ENCODE peak calls at places on chromosomes 3 and 15, in seven cellular contexts. L is ascending aorta, I is heart right ventricle, O is cardiac fibroblast, V is stomach, G is WERI-Rb-1, M is GM12865. R is an unnamed sample.

GRCh38 chr3:16741103-16741758 is 136.0 kb upstream of the DAZL start:
- DNase-seq in L (no peak), I (no peak), O (peak), V (no peak), G (no peak), M (peak), R (peak)

GRCh38 chr15:65869954-65870871 is 922 bp downstream of the RAB11A start:
- DNase-seq in L (no peak), I (peak), O (peak), V (peak), G (peak), M (peak), R (peak)

GRCh38 chr15:29331669-29332068 is 62.0 kb upstream of the NSMCE3 start:
- DNase-seq in L (no peak), I (no peak), O (no peak), V (no peak), G (no peak), M (no peak), R (no peak)

GRCh38 chr3:14549256-14549931 is 9.3 kb upstream of the GRIP2 start:
- DNase-seq in L (no peak), I (no peak), O (peak), V (no peak), G (no peak), M (peak), R (peak)

GRCh38 chr3:4865714-4866113 is 113.5 kb upstream of the BHLHE40 start:
- DNase-seq in L (no peak), I (no peak), O (no peak), V (no peak), G (no peak), M (no peak), R (no peak)

GRCh38 chr3:158849747-158850146 is 47.9 kb downstream of the MFSD1 start:
- DNase-seq in L (no peak), I (no peak), O (no peak), V (no peak), G (no peak), M (no peak), R (no peak)

GRCh38 chr3:11566916-11567315 is 76.8 kb downstream of the VGLL4 start:
- DNase-seq in L (no peak), I (no peak), O (no peak), V (no peak), G (peak), M (no peak), R (no peak)

GRCh38 chr15:85582076-85582718 is 201.8 kb downstream of the AKAP13 start:
- DNase-seq in L (no peak), I (peak), O (peak), V (peak), G (no peak), M (peak), R (peak)

GRCh38 chr3:190048831-190049541 is 71.7 kb downstream of the P3H2 start:
- DNase-seq in L (no peak), I (no peak), O (peak), V (no peak), G (no peak), M (peak), R (peak)

GRCh38 chr15:25250011-25250596 is 188.7 kb downstream of the UBE3A start:
- DNase-seq in L (no peak), I (peak), O (no peak), V (peak), G (no peak), M (no peak), R (no peak)

GRCh38 chr3:5138214-5138981 is 16.3 kb downstream of the ARL8B start:
- DNase-seq in L (no peak), I (no peak), O (peak), V (no peak), G (no peak), M (peak), R (peak)

GRCh38 chr15:70768247-70768883 is 5.0 kb upstream of the UACA start:
- DNase-seq in L (no peak), I (no peak), O (no peak), V (no peak), G (no peak), M (peak), R (no peak)

GRCh38 chr3:67017211-67017610 is 19.1 kb downstream of the KBTBD8 start:
- DNase-seq in L (no peak), I (no peak), O (peak), V (no peak), G (no peak), M (peak), R (peak)

GRCh38 chr15:60994842-60995495 is 234.1 kb downstream of the RORA start:
- DNase-seq in L (no peak), I (peak), O (no peak), V (no peak), G (no peak), M (no peak), R (no peak)

GRCh38 chr3:34947849-34948248 is 691.5 kb upstream of the ARPP21 start:
- DNase-seq in L (no peak), I (no peak), O (peak), V (no peak), G (no peak), M (no peak), R (peak)

GRCh38 chr3:175224051-175224450 is 364.9 kb downstream of the NAALADL2 start:
- DNase-seq in L (no peak), I (peak), O (peak), V (no peak), G (no peak), M (peak), R (no peak)

GRCh38 chr3:155519081-155519480 is 225.6 kb upstream of the STRIT1 start:
- DNase-seq in L (no peak), I (no peak), O (no peak), V (no peak), G (no peak), M (peak), R (no peak)

GRCh38 chr15:58467121-58467721 is 35.4 kb downstream of the LIPC start:
- DNase-seq in L (no peak), I (no peak), O (no peak), V (no peak), G (no peak), M (no peak), R (no peak)

GRCh38 chr3:71559021-71559420 is 24.5 kb downstream of the FOXP1 start:
- DNase-seq in L (no peak), I (no peak), O (no peak), V (no peak), G (no peak), M (no peak), R (no peak)

GRCh38 chr3:108096506-108097325 is 5.9 kb upstream of the CD47 start:
- DNase-seq in L (no peak), I (no peak), O (no peak), V (no peak), G (peak), M (no peak), R (no peak)

GRCh38 chr3:108100906-108101305 is 10.1 kb upstream of the CD47 start:
- DNase-seq in L (no peak), I (no peak), O (no peak), V (no peak), G (no peak), M (peak), R (no peak)

GRCh38 chr3:108099679-108100428 is 9.0 kb upstream of the CD47 start:
- DNase-seq in L (no peak), I (no peak), O (no peak), V (no peak), G (peak), M (peak), R (no peak)

GRCh38 chr3:108099203-108099602 is 8.4 kb upstream of the CD47 start:
- DNase-seq in L (no peak), I (no peak), O (no peak), V (no peak), G (no peak), M (no peak), R (peak)

DNA sequence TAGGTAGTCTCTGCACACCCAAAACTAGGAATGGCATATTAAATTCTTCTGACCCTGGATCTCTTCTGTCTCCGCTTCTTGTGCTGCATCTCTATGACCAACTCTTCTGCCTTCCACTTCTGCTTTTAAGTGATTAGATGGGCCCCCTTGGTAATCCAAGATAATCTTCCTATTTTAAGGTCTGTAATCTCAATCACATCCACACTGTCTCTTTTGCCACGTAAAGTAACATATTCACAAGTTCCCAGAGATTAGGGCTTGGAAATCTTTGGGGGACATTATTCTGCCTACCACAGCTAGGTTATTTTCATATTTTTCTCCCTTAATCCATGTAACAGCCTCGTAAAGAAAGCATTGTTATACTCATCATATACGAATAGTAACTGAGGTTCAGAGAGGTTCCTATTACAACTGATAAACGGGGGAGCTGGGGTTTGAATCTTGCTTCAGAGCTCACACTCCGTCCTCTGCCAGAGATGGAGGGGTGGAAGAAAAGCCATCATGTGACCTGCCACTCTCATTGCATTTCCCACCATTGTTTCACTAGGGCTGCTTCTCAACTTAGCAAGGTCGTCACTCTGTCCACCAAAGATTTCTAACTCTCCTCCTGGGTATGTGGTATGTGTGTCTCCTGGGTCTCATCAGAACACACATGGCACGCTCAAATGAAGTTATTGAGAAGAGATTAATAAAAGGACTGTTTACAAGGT is 6.7 kb upstream of the CD47 start:
- DNase-seq in L (no peak), I (no peak), O (no peak), V (no peak), G (no peak), M (no peak), R (no peak)
- H3K4me3 ChIP-seq in L (no peak), I (no peak), O (no peak), V (no peak), G (peak), M (no peak), R (no peak)

GRCh38 chr15:88810449-88810848 is 7.2 kb downstream of the ACAN start:
- DNase-seq in L (no peak), I (no peak), O (no peak), V (no peak), G (no peak), M (no peak), R (peak)
- TF ChIP-seq CTCF in L (no peak), I (no peak), O (no peak), V (no peak), G (no peak), M (no peak), R (no peak)

GRCh38 chr3:191143224-191143623 is 55.8 kb upstream of the OSTN start:
- DNase-seq in L (no peak), I (no peak), O (peak), V (no peak), G (no peak), M (no peak), R (no peak)

GRCh38 chr3:191138937-191139336 is 60.1 kb upstream of the OSTN start:
- DNase-seq in L (no peak), I (no peak), O (no peak), V (no peak), G (no peak), M (no peak), R (no peak)

GRCh38 chr3:191139771-191140170 is 59.3 kb upstream of the OSTN start:
- DNase-seq in L (no peak), I (no peak), O (no peak), V (no peak), G (no peak), M (peak), R (peak)

GRCh38 chr3:191136347-191136746 is 62.7 kb upstream of the OSTN start:
- DNase-seq in L (no peak), I (no peak), O (peak), V (no peak), G (no peak), M (peak), R (peak)

GRCh38 chr3:191141728-191142127 is 57.3 kb upstream of the OSTN start:
- DNase-seq in L (no peak), I (no peak), O (peak), V (no peak), G (no peak), M (no peak), R (peak)
- H3K4me3 ChIP-seq in L (no peak), I (no peak), O (no peak), V (no peak), G (no peak), M (no peak), R (no peak)

GRCh38 chr3:181302960-181303359 is 313.4 kb upstream of the DNAJC19 start:
- DNase-seq in L (no peak), I (no peak), O (no peak), V (no peak), G (no peak), M (no peak), R (no peak)

GRCh38 chr3:181298421-181298820 is 308.9 kb upstream of the DNAJC19 start:
- DNase-seq in L (no peak), I (no peak), O (no peak), V (no peak), G (no peak), M (no peak), R (peak)

GRCh38 chr3:181300033-181300432 is 310.5 kb upstream of the DNAJC19 start:
- DNase-seq in L (no peak), I (no peak), O (no peak), V (no peak), G (no peak), M (no peak), R (no peak)
- TF ChIP-seq CTCF in L (no peak), I (no peak), O (no peak), V (no peak), G (no peak), M (no peak), R (no peak)

DNA sequence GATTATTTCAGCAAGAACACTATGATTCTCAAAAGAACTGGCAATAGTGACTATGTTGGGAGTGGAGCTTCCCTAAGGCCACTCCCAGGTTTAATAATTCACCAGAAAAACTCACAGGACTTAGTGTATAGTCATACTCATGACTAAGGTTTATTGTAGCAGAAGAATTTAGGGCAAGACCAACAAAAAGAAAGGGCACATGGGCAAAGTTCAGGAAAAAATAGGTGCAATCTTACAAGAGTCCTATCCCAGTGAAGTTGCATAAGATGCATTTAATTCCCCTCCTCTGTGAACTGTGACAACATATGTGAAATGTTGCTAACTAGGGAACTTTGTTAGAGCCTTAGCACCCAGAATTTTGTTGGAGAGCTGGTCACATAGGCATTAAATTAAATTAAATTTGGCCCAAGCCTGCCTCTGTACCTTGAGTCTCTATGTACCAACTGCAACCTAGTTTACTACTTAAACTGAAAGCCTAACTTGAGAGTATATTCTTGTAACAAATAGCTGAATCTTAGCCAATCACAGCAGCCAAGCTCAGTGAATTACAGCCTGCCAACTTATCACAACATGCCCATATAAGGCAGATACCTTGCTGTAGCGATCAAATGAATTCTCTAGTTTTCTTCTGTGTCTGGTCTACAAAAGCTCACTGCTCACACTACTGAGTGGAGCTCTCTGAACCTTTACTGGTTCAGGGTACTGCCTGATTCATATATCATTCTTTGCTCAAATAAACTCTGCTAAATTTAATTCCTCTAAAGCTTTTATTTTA is 386.2 kb upstream of the ARHGEF26 start:
- DNase-seq in L (no peak), I (no peak), O (peak), V (no peak), G (no peak), M (no peak), R (peak)
- H3K4me3 ChIP-seq in L (no peak), I (no peak), O (no peak), V (no peak), G (no peak), M (no peak), R (no peak)

GRCh38 chr3:81352867-81353266 is 408.6 kb downstream of the GBE1 start:
- DNase-seq in L (no peak), I (peak), O (peak), V (no peak), G (peak), M (peak), R (peak)
- TF ChIP-seq CTCF in L (no peak), I (no peak), O (peak), V (no peak), G (peak), M (no peak), R (peak)

GRCh38 chr3:43080726-43081568 is 24.9 kb downstream of the POMGNT2 start:
- DNase-seq in L (no peak), I (no peak), O (no peak), V (no peak), G (no peak), M (no peak), R (no peak)
- H3K4me3 ChIP-seq in L (no peak), I (no peak), O (no peak), V (no peak), G (no peak), M (no peak), R (no peak)

DNA sequence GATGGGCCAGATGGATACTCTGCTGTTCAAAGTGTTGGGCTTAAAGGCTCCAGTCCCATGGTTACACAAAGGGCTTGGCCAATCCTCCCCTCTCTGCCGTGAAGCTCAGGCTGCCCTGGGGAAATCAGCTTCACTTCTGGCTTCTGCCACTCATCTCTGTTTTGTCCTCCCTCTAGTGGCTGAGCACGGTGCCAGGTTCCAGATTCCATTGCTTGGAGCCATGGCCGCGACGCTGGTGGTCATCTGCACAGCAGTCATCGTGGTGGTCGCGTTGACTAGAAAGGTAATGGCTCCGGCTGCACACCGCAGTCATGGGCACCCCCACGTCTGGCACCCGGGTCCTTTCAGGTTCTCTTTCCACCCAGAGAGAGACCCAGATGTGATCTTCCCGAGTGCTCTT is 5.6 kb downstream of the TIGIT start:
- DNase-seq in L (no peak), I (no peak), O (peak), V (no peak), G (peak), M (peak), R (peak)
- TF ChIP-seq CTCF in L (no peak), I (peak), O (peak), V (no peak), G (peak), M (peak), R (peak)